ENCODE peak calls at places on chromosomes 1 and 21, in nine cellular contexts. One of them, this sample, is unnamed.
A peak's percentile ranks its signal among the peaks of the same experiment; 100 is the strongest.

GRCh38 chr1:63742526-63742925 is 31.3 kb upstream of the ROR1 start:
- DNase-seq in activated CD8-positive, alpha-beta memory T cell treated with anti-CD3 and anti-CD28 coated beads, Interleukin-2, amount 50 U/mL, for 48 hours: no peak
- DNase-seq in Daoy: no peak
- DNase-seq in omental fat pad: no peak
- DNase-seq in anterior cingulate cortex: no peak
- DNase-seq in glomerular endothelial cell: no peak
- DNase-seq in aorta: no peak
- DNase-seq in NCI-H1694 treated with DMSO at 0.1 percent for 48 hours: no peak
- DNase-seq in frontal cortex: no peak
- DNase-seq in this sample: no peak

GRCh38 chr21:38261851-38262250 is 5.1 kb downstream of the KCNJ15 start:
- DNase-seq in aorta: no peak
- DNase-seq in glomerular endothelial cell: no peak
- DNase-seq in omental fat pad: no peak
- DNase-seq in Daoy: no peak
- DNase-seq in anterior cingulate cortex: no peak
- DNase-seq in NCI-H1694 treated with DMSO at 0.1 percent for 48 hours: no peak
- DNase-seq in activated CD8-positive, alpha-beta memory T cell treated with anti-CD3 and anti-CD28 coated beads, Interleukin-2, amount 50 U/mL, for 48 hours: no peak
- DNase-seq in frontal cortex: no peak
- DNase-seq in this sample: no peak

GRCh38 chr1:236168716-236169429 is 26.5 kb downstream of the GPR137B start:
- DNase-seq in frontal cortex: no peak
- DNase-seq in anterior cingulate cortex: no peak
- DNase-seq in aorta: peak; percentile 88
- DNase-seq in omental fat pad: peak; percentile 70
- DNase-seq in NCI-H1694 treated with DMSO at 0.1 percent for 48 hours: no peak
- DNase-seq in activated CD8-positive, alpha-beta memory T cell treated with anti-CD3 and anti-CD28 coated beads, Interleukin-2, amount 50 U/mL, for 48 hours: peak; percentile 49
- DNase-seq in Daoy: peak; percentile 32
- DNase-seq in glomerular endothelial cell: peak; percentile 25
- DNase-seq in this sample: no peak

GRCh38 chr21:35156293-35156976 is 107.3 kb upstream of the RUNX1 start:
- DNase-seq in frontal cortex: no peak
- DNase-seq in NCI-H1694 treated with DMSO at 0.1 percent for 48 hours: no peak
- DNase-seq in Daoy: no peak
- DNase-seq in anterior cingulate cortex: no peak
- DNase-seq in omental fat pad: no peak
- DNase-seq in aorta: no peak
- DNase-seq in glomerular endothelial cell: no peak
- DNase-seq in activated CD8-positive, alpha-beta memory T cell treated with anti-CD3 and anti-CD28 coated beads, Interleukin-2, amount 50 U/mL, for 48 hours: no peak
- DNase-seq in this sample: no peak

GRCh38 chr1:109186704-109187071 is 27.0 kb upstream of the SARS1 start:
- DNase-seq in omental fat pad: no peak
- DNase-seq in Daoy: no peak
- DNase-seq in activated CD8-positive, alpha-beta memory T cell treated with anti-CD3 and anti-CD28 coated beads, Interleukin-2, amount 50 U/mL, for 48 hours: no peak
- DNase-seq in anterior cingulate cortex: peak; percentile 57
- DNase-seq in aorta: no peak
- DNase-seq in frontal cortex: no peak
- DNase-seq in glomerular endothelial cell: no peak
- DNase-seq in NCI-H1694 treated with DMSO at 0.1 percent for 48 hours: peak; percentile 48
- DNase-seq in this sample: no peak

GRCh38 chr21:15050588-15051377 is 14.0 kb downstream of the NRIP1 start:
- DNase-seq in omental fat pad: no peak
- DNase-seq in Daoy: no peak
- DNase-seq in anterior cingulate cortex: no peak
- DNase-seq in activated CD8-positive, alpha-beta memory T cell treated with anti-CD3 and anti-CD28 coated beads, Interleukin-2, amount 50 U/mL, for 48 hours: no peak
- DNase-seq in glomerular endothelial cell: no peak
- DNase-seq in aorta: no peak
- DNase-seq in NCI-H1694 treated with DMSO at 0.1 percent for 48 hours: no peak
- DNase-seq in frontal cortex: no peak
- DNase-seq in this sample: no peak

GRCh38 chr1:22210636-22211035 is 67.7 kb upstream of the WNT4 start:
- DNase-seq in activated CD8-positive, alpha-beta memory T cell treated with anti-CD3 and anti-CD28 coated beads, Interleukin-2, amount 50 U/mL, for 48 hours: no peak
- DNase-seq in Daoy: no peak
- DNase-seq in NCI-H1694 treated with DMSO at 0.1 percent for 48 hours: no peak
- DNase-seq in frontal cortex: no peak
- DNase-seq in glomerular endothelial cell: no peak
- DNase-seq in omental fat pad: no peak
- DNase-seq in aorta: no peak
- DNase-seq in anterior cingulate cortex: no peak
- DNase-seq in this sample: no peak

GRCh38 chr1:90826024-90826423 is 108.9 kb upstream of the BARHL2 start:
- DNase-seq in glomerular endothelial cell: no peak
- DNase-seq in NCI-H1694 treated with DMSO at 0.1 percent for 48 hours: no peak
- DNase-seq in frontal cortex: no peak
- DNase-seq in Daoy: no peak
- DNase-seq in anterior cingulate cortex: no peak
- DNase-seq in activated CD8-positive, alpha-beta memory T cell treated with anti-CD3 and anti-CD28 coated beads, Interleukin-2, amount 50 U/mL, for 48 hours: no peak
- DNase-seq in omental fat pad: no peak
- DNase-seq in aorta: no peak
- DNase-seq in this sample: no peak

GRCh38 chr1:237032029-237032428 is 10.0 kb upstream of the RYR2 start:
- DNase-seq in Daoy: peak; percentile 51
- DNase-seq in frontal cortex: no peak
- DNase-seq in aorta: no peak
- DNase-seq in anterior cingulate cortex: no peak
- DNase-seq in activated CD8-positive, alpha-beta memory T cell treated with anti-CD3 and anti-CD28 coated beads, Interleukin-2, amount 50 U/mL, for 48 hours: no peak
- DNase-seq in glomerular endothelial cell: no peak
- DNase-seq in omental fat pad: no peak
- DNase-seq in NCI-H1694 treated with DMSO at 0.1 percent for 48 hours: no peak
- DNase-seq in this sample: peak; percentile 81

GRCh38 chr1:100358210-100358609 is 5.9 kb downstream of the CDC14A start:
- DNase-seq in NCI-H1694 treated with DMSO at 0.1 percent for 48 hours: no peak
- DNase-seq in omental fat pad: no peak
- DNase-seq in frontal cortex: no peak
- DNase-seq in anterior cingulate cortex: no peak
- DNase-seq in aorta: no peak
- DNase-seq in glomerular endothelial cell: no peak
- DNase-seq in Daoy: no peak
- DNase-seq in activated CD8-positive, alpha-beta memory T cell treated with anti-CD3 and anti-CD28 coated beads, Interleukin-2, amount 50 U/mL, for 48 hours: no peak
- DNase-seq in this sample: no peak

GRCh38 chr1:64940026-64940425 is 26.3 kb downstream of the JAK1 start:
- DNase-seq in glomerular endothelial cell: no peak
- DNase-seq in NCI-H1694 treated with DMSO at 0.1 percent for 48 hours: no peak
- DNase-seq in frontal cortex: no peak
- DNase-seq in omental fat pad: no peak
- DNase-seq in anterior cingulate cortex: no peak
- DNase-seq in activated CD8-positive, alpha-beta memory T cell treated with anti-CD3 and anti-CD28 coated beads, Interleukin-2, amount 50 U/mL, for 48 hours: no peak
- DNase-seq in aorta: no peak
- DNase-seq in Daoy: no peak
- DNase-seq in this sample: no peak

GRCh38 chr1:12356004-12356890 is 126.4 kb downstream of the VPS13D start:
- DNase-seq in glomerular endothelial cell: no peak
- DNase-seq in activated CD8-positive, alpha-beta memory T cell treated with anti-CD3 and anti-CD28 coated beads, Interleukin-2, amount 50 U/mL, for 48 hours: no peak
- DNase-seq in NCI-H1694 treated with DMSO at 0.1 percent for 48 hours: no peak
- DNase-seq in aorta: no peak
- DNase-seq in anterior cingulate cortex: no peak
- DNase-seq in Daoy: peak; percentile 46
- DNase-seq in frontal cortex: no peak
- DNase-seq in omental fat pad: no peak
- DNase-seq in this sample: no peak

GRCh38 chr1:92483442-92484170 is 3.1 kb downstream of the GFI1 start:
- DNase-seq in anterior cingulate cortex: no peak
- DNase-seq in aorta: peak; percentile 52
- DNase-seq in NCI-H1694 treated with DMSO at 0.1 percent for 48 hours: no peak
- DNase-seq in activated CD8-positive, alpha-beta memory T cell treated with anti-CD3 and anti-CD28 coated beads, Interleukin-2, amount 50 U/mL, for 48 hours: peak; percentile 85
- DNase-seq in omental fat pad: no peak
- DNase-seq in frontal cortex: no peak
- DNase-seq in Daoy: peak; percentile 38
- DNase-seq in glomerular endothelial cell: no peak
- DNase-seq in this sample: no peak

GRCh38 chr1:200530551-200531261 is 89.8 kb downstream of the KIF14 start:
- DNase-seq in aorta: no peak
- DNase-seq in omental fat pad: no peak
- DNase-seq in glomerular endothelial cell: no peak
- DNase-seq in activated CD8-positive, alpha-beta memory T cell treated with anti-CD3 and anti-CD28 coated beads, Interleukin-2, amount 50 U/mL, for 48 hours: no peak
- DNase-seq in frontal cortex: no peak
- DNase-seq in NCI-H1694 treated with DMSO at 0.1 percent for 48 hours: no peak
- DNase-seq in Daoy: no peak
- DNase-seq in anterior cingulate cortex: no peak
- DNase-seq in this sample: no peak

GRCh38 chr1:203036135-203036534 is 9.8 kb downstream of the PPFIA4 start:
- DNase-seq in Daoy: no peak
- DNase-seq in glomerular endothelial cell: no peak
- DNase-seq in aorta: no peak
- DNase-seq in activated CD8-positive, alpha-beta memory T cell treated with anti-CD3 and anti-CD28 coated beads, Interleukin-2, amount 50 U/mL, for 48 hours: no peak
- DNase-seq in NCI-H1694 treated with DMSO at 0.1 percent for 48 hours: no peak
- DNase-seq in omental fat pad: peak; percentile 4
- DNase-seq in frontal cortex: no peak
- DNase-seq in anterior cingulate cortex: no peak
- DNase-seq in this sample: no peak

GRCh38 chr1:160045653-160046052 is 13.9 kb upstream of the PIGM start:
- DNase-seq in anterior cingulate cortex: no peak
- DNase-seq in glomerular endothelial cell: no peak
- DNase-seq in frontal cortex: no peak
- DNase-seq in activated CD8-positive, alpha-beta memory T cell treated with anti-CD3 and anti-CD28 coated beads, Interleukin-2, amount 50 U/mL, for 48 hours: no peak
- DNase-seq in NCI-H1694 treated with DMSO at 0.1 percent for 48 hours: no peak
- DNase-seq in omental fat pad: no peak
- DNase-seq in aorta: no peak
- DNase-seq in Daoy: no peak
- DNase-seq in this sample: no peak

GRCh38 chr1:150015733-150016132 is 5.2 kb upstream of the OTUD7B start:
- DNase-seq in aorta: no peak
- DNase-seq in NCI-H1694 treated with DMSO at 0.1 percent for 48 hours: no peak
- DNase-seq in glomerular endothelial cell: no peak
- DNase-seq in frontal cortex: no peak
- DNase-seq in anterior cingulate cortex: no peak
- DNase-seq in activated CD8-positive, alpha-beta memory T cell treated with anti-CD3 and anti-CD28 coated beads, Interleukin-2, amount 50 U/mL, for 48 hours: no peak
- DNase-seq in Daoy: no peak
- DNase-seq in omental fat pad: no peak
- DNase-seq in this sample: no peak